ENCODE peak calls at places on chromosomes 12 and 14, in eight cellular contexts. One of them, this sample, is unnamed.

GRCh38 chr14:80926706-80927384 is 14.7 kb downstream of the CEP128 start:
- DNase-seq in IMR-90: peak; percentile 90
- DNase-seq in heart left ventricle: no peak
- DNase-seq in OCI-LY7: no peak
- DNase-seq in AG10803: peak; percentile 78
- DNase-seq in right atrium auricular region: no peak
- DNase-seq in thoracic aorta: no peak
- DNase-seq in ovary: no peak
- DNase-seq in this sample: no peak

GRCh38 chr12:108103087-108103486 is 26.0 kb upstream of the WSCD2 start:
- DNase-seq in IMR-90: no peak
- DNase-seq in heart left ventricle: no peak
- DNase-seq in OCI-LY7: no peak
- DNase-seq in AG10803: no peak
- DNase-seq in right atrium auricular region: no peak
- DNase-seq in thoracic aorta: no peak
- DNase-seq in ovary: no peak
- DNase-seq in this sample: no peak

GRCh38 chr14:55116246-55117030 is 12.6 kb upstream of the LGALS3 start:
- DNase-seq in IMR-90: no peak
- DNase-seq in heart left ventricle: no peak
- DNase-seq in OCI-LY7: no peak
- DNase-seq in AG10803: no peak
- DNase-seq in right atrium auricular region: no peak
- DNase-seq in thoracic aorta: no peak
- DNase-seq in ovary: no peak
- DNase-seq in this sample: no peak

GRCh38 chr14:75453817-75454434 is 26.1 kb downstream of the JDP2 start:
- DNase-seq in IMR-90: no peak
- DNase-seq in heart left ventricle: no peak
- DNase-seq in OCI-LY7: peak; percentile 76
- DNase-seq in AG10803: no peak
- DNase-seq in right atrium auricular region: no peak
- DNase-seq in thoracic aorta: no peak
- DNase-seq in ovary: no peak
- DNase-seq in this sample: no peak

GRCh38 chr12:12927211-12928079 is 24.5 kb downstream of the GPRC5D start:
- DNase-seq in IMR-90: peak; percentile 45
- DNase-seq in heart left ventricle: peak; percentile 38
- DNase-seq in OCI-LY7: no peak
- DNase-seq in AG10803: peak; percentile 41
- DNase-seq in right atrium auricular region: peak; percentile 69
- DNase-seq in thoracic aorta: no peak
- DNase-seq in ovary: peak; percentile 83
- DNase-seq in this sample: no peak

GRCh38 chr12:24901975-24902461 is 46.9 kb downstream of the BCAT1 start:
- DNase-seq in IMR-90: no peak
- DNase-seq in heart left ventricle: no peak
- DNase-seq in OCI-LY7: no peak
- DNase-seq in AG10803: no peak
- DNase-seq in right atrium auricular region: no peak
- DNase-seq in thoracic aorta: no peak
- DNase-seq in ovary: no peak
- DNase-seq in this sample: no peak

GRCh38 chr12:9340422-9341259 is 132.4 kb upstream of the PZP start:
- DNase-seq in IMR-90: peak; percentile 92
- DNase-seq in heart left ventricle: no peak
- DNase-seq in OCI-LY7: no peak
- DNase-seq in AG10803: peak; percentile 46
- DNase-seq in right atrium auricular region: no peak
- DNase-seq in thoracic aorta: no peak
- DNase-seq in ovary: no peak
- DNase-seq in this sample: no peak

GRCh38 chr12:54251667-54252284 is 28.1 kb downstream of the CBX5 start:
- DNase-seq in IMR-90: peak; percentile 60
- DNase-seq in heart left ventricle: no peak
- DNase-seq in OCI-LY7: peak; percentile 62
- DNase-seq in AG10803: peak; percentile 56
- DNase-seq in right atrium auricular region: no peak
- DNase-seq in thoracic aorta: no peak
- DNase-seq in ovary: no peak
- DNase-seq in this sample: peak; percentile 55

GRCh38 chr12:77734489-77734888 is 96.2 kb upstream of the NAV3 start:
- DNase-seq in IMR-90: peak; percentile 38
- DNase-seq in heart left ventricle: no peak
- DNase-seq in OCI-LY7: no peak
- DNase-seq in AG10803: peak; percentile 68
- DNase-seq in right atrium auricular region: no peak
- DNase-seq in thoracic aorta: no peak
- DNase-seq in ovary: peak; percentile 35
- DNase-seq in this sample: no peak

GRCh38 chr12:51721281-51721940 is 127.1 kb downstream of the FIGNL2 start:
- DNase-seq in IMR-90: peak; percentile 36
- DNase-seq in heart left ventricle: peak; percentile 30
- DNase-seq in OCI-LY7: no peak
- DNase-seq in AG10803: no peak
- DNase-seq in right atrium auricular region: no peak
- DNase-seq in thoracic aorta: no peak
- DNase-seq in ovary: peak; percentile 18
- DNase-seq in this sample: no peak
- H3K4me3 ChIP-seq in IMR-90: peak overlapping the region; percentile 37
- H3K4me3 ChIP-seq in heart left ventricle: peak overlapping the region; percentile 4
- H3K4me3 ChIP-seq in OCI-LY7: no peak overlapping the region
- H3K4me3 ChIP-seq in AG10803: no peak overlapping the region
- H3K4me3 ChIP-seq in right atrium auricular region: no peak overlapping the region
- H3K4me3 ChIP-seq in thoracic aorta: peak overlapping the region; percentile 39
- H3K4me3 ChIP-seq in ovary: no peak overlapping the region
- H3K4me3 ChIP-seq in this sample: no peak overlapping the region

GRCh38 chr14:77340389-77340788 is 19.6 kb downstream of the GSTZ1 start:
- DNase-seq in IMR-90: no peak
- DNase-seq in heart left ventricle: no peak
- DNase-seq in OCI-LY7: no peak
- DNase-seq in AG10803: no peak
- DNase-seq in right atrium auricular region: no peak
- DNase-seq in thoracic aorta: no peak
- DNase-seq in ovary: no peak
- DNase-seq in this sample: no peak
- H3K4me3 ChIP-seq in IMR-90: no peak overlapping the region
- H3K4me3 ChIP-seq in heart left ventricle: no peak overlapping the region
- H3K4me3 ChIP-seq in OCI-LY7: no peak overlapping the region
- H3K4me3 ChIP-seq in AG10803: no peak overlapping the region
- H3K4me3 ChIP-seq in right atrium auricular region: no peak overlapping the region
- H3K4me3 ChIP-seq in thoracic aorta: no peak overlapping the region
- H3K4me3 ChIP-seq in ovary: no peak overlapping the region
- H3K4me3 ChIP-seq in this sample: no peak overlapping the region

DNA sequence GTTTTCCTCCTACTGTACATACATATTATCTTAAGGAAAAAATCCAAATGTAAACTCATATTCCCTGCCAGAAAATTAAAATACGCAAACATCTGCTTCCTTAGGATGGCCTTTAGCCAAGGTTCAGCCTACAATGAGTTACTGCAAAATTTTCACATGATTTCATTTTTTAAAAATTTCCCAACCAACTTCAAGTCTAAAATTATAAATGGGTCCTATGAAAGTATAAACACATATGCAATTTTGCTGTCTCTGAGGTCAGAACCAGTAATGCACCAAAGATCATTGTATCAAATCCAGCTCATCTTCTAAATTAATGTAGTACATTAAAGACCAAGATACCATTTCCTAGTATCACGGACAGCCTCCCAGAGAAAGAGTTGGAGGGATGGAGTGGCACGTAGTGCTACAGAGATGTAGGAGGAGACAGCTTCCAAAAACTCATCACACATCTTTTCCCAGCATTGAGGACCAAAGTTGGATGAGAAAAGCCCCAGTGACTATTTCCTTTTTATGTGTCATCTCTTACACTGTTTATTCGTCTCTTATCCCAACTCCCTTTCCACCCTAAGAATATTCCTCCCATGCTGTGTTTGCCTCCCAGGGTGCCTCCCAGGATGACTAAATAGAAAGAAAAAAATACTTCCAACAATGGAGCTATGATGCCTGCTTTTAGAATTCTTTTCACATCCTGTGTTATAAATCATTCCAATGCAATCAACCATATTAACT is 92.3 kb upstream of the SLCO1C1 start:
- DNase-seq in IMR-90: peak; percentile 88
- DNase-seq in heart left ventricle: no peak
- DNase-seq in OCI-LY7: no peak
- DNase-seq in AG10803: peak; percentile 64
- DNase-seq in right atrium auricular region: no peak
- DNase-seq in thoracic aorta: no peak
- DNase-seq in ovary: no peak
- DNase-seq in this sample: no peak
- H3K4me3 ChIP-seq in IMR-90: no peak overlapping the region
- H3K4me3 ChIP-seq in heart left ventricle: no peak overlapping the region
- H3K4me3 ChIP-seq in OCI-LY7: no peak overlapping the region
- H3K4me3 ChIP-seq in AG10803: no peak overlapping the region
- H3K4me3 ChIP-seq in right atrium auricular region: no peak overlapping the region
- H3K4me3 ChIP-seq in thoracic aorta: peak overlapping the region; percentile 21
- H3K4me3 ChIP-seq in ovary: no peak overlapping the region
- H3K4me3 ChIP-seq in this sample: no peak overlapping the region

GRCh38 chr12:109547286-109547685 is 26.0 kb downstream of the MMAB start:
- DNase-seq in IMR-90: no peak
- DNase-seq in heart left ventricle: no peak
- DNase-seq in OCI-LY7: no peak
- DNase-seq in AG10803: no peak
- DNase-seq in right atrium auricular region: no peak
- DNase-seq in thoracic aorta: no peak
- DNase-seq in ovary: no peak
- DNase-seq in this sample: no peak

GRCh38 chr12:109551108-109551507 is 22.2 kb downstream of the MMAB start:
- DNase-seq in IMR-90: no peak
- DNase-seq in heart left ventricle: no peak
- DNase-seq in OCI-LY7: no peak
- DNase-seq in AG10803: no peak
- DNase-seq in right atrium auricular region: no peak
- DNase-seq in thoracic aorta: no peak
- DNase-seq in ovary: no peak
- DNase-seq in this sample: no peak

GRCh38 chr12:109548258-109548657 is 25.0 kb downstream of the MMAB start:
- DNase-seq in IMR-90: no peak
- DNase-seq in heart left ventricle: no peak
- DNase-seq in OCI-LY7: no peak
- DNase-seq in AG10803: no peak
- DNase-seq in right atrium auricular region: no peak
- DNase-seq in thoracic aorta: no peak
- DNase-seq in ovary: no peak
- DNase-seq in this sample: no peak

GRCh38 chr12:109550310-109550680 is 23.0 kb downstream of the MMAB start:
- DNase-seq in IMR-90: no peak
- DNase-seq in heart left ventricle: no peak
- DNase-seq in OCI-LY7: no peak
- DNase-seq in AG10803: no peak
- DNase-seq in right atrium auricular region: no peak
- DNase-seq in thoracic aorta: no peak
- DNase-seq in ovary: no peak
- DNase-seq in this sample: no peak

GRCh38 chr12:109549613-109550309 is 23.5 kb downstream of the MMAB start:
- DNase-seq in IMR-90: no peak
- DNase-seq in heart left ventricle: no peak
- DNase-seq in OCI-LY7: no peak
- DNase-seq in AG10803: no peak
- DNase-seq in right atrium auricular region: no peak
- DNase-seq in thoracic aorta: no peak
- DNase-seq in ovary: no peak
- DNase-seq in this sample: no peak
- H3K4me3 ChIP-seq in IMR-90: no peak overlapping the region
- H3K4me3 ChIP-seq in heart left ventricle: no peak overlapping the region
- H3K4me3 ChIP-seq in OCI-LY7: no peak overlapping the region
- H3K4me3 ChIP-seq in AG10803: no peak overlapping the region
- H3K4me3 ChIP-seq in right atrium auricular region: no peak overlapping the region
- H3K4me3 ChIP-seq in thoracic aorta: no peak overlapping the region
- H3K4me3 ChIP-seq in ovary: no peak overlapping the region
- H3K4me3 ChIP-seq in this sample: no peak overlapping the region

GRCh38 chr12:72869025-72869424 is 596.9 kb downstream of the TRHDE start:
- DNase-seq in IMR-90: no peak
- DNase-seq in heart left ventricle: no peak
- DNase-seq in OCI-LY7: no peak
- DNase-seq in AG10803: no peak
- DNase-seq in right atrium auricular region: no peak
- DNase-seq in thoracic aorta: no peak
- DNase-seq in ovary: no peak
- DNase-seq in this sample: no peak

GRCh38 chr12:72865921-72866320 is 593.8 kb downstream of the TRHDE start:
- DNase-seq in IMR-90: no peak
- DNase-seq in heart left ventricle: no peak
- DNase-seq in OCI-LY7: no peak
- DNase-seq in AG10803: no peak
- DNase-seq in right atrium auricular region: no peak
- DNase-seq in thoracic aorta: no peak
- DNase-seq in ovary: no peak
- DNase-seq in this sample: no peak

GRCh38 chr12:72863671-72864070 is 591.5 kb downstream of the TRHDE start:
- DNase-seq in IMR-90: no peak
- DNase-seq in heart left ventricle: no peak
- DNase-seq in OCI-LY7: no peak
- DNase-seq in AG10803: no peak
- DNase-seq in right atrium auricular region: no peak
- DNase-seq in thoracic aorta: no peak
- DNase-seq in ovary: no peak
- DNase-seq in this sample: no peak
- H3K4me3 ChIP-seq in IMR-90: no peak overlapping the region
- H3K4me3 ChIP-seq in heart left ventricle: no peak overlapping the region
- H3K4me3 ChIP-seq in OCI-LY7: no peak overlapping the region
- H3K4me3 ChIP-seq in AG10803: no peak overlapping the region
- H3K4me3 ChIP-seq in right atrium auricular region: no peak overlapping the region
- H3K4me3 ChIP-seq in thoracic aorta: no peak overlapping the region
- H3K4me3 ChIP-seq in ovary: no peak overlapping the region
- H3K4me3 ChIP-seq in this sample: no peak overlapping the region

GRCh38 chr14:50533806-50534205 is 1.4 kb upstream of the MAP4K5 start:
- DNase-seq in IMR-90: peak; percentile 56
- DNase-seq in heart left ventricle: no peak
- DNase-seq in OCI-LY7: no peak
- DNase-seq in AG10803: peak; percentile 48
- DNase-seq in right atrium auricular region: no peak
- DNase-seq in thoracic aorta: no peak
- DNase-seq in ovary: no peak
- DNase-seq in this sample: no peak
- H3K4me3 ChIP-seq in IMR-90: no peak overlapping the region
- H3K4me3 ChIP-seq in heart left ventricle: no peak overlapping the region
- H3K4me3 ChIP-seq in OCI-LY7: peak overlapping the region; percentile 89
- H3K4me3 ChIP-seq in AG10803: no peak overlapping the region
- H3K4me3 ChIP-seq in right atrium auricular region: no peak overlapping the region
- H3K4me3 ChIP-seq in thoracic aorta: no peak overlapping the region
- H3K4me3 ChIP-seq in ovary: no peak overlapping the region
- H3K4me3 ChIP-seq in this sample: no peak overlapping the region

DNA sequence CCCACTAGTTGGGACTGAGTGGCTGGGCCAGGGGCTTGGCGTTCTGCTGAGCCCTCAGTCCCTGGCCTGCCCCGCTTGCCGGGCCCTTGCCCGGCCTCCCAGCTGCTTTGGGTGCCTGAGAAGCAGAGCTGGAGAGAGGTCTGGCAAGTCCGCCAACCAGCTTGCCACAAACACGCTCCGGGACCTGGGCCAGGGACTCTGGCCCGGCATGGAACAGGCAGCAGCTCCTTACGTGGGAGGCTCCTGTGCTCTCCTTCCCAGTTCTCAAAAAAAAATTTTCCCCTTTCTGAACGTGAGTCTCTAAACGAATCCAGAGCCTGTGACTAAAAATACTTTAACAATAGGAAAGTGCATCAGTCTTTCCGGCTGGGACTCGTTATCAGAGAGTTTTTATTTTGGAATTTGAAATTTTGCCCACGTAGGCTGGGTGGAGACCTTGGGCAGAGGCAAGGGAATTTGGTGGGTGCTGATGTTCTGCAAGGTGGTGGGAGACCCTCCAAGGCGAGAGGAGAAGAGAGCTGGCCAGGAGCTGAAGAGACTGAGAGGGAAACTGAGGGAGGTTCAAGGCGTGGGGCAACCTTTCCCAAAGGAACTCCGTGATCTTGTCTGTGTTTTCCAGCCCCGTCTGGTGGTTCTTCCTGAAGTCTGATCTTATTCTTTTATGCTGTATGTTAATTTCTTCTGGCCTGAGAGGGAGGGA is 6.8 kb upstream of the NR4A1 start:
- DNase-seq in IMR-90: no peak
- DNase-seq in heart left ventricle: peak; percentile 90
- DNase-seq in OCI-LY7: no peak
- DNase-seq in AG10803: peak; percentile 98
- DNase-seq in right atrium auricular region: peak; percentile 94
- DNase-seq in thoracic aorta: no peak
- DNase-seq in ovary: peak; percentile 94
- DNase-seq in this sample: no peak
- H3K4me3 ChIP-seq in IMR-90: no peak overlapping the region
- H3K4me3 ChIP-seq in heart left ventricle: peak overlapping the region; percentile 56
- H3K4me3 ChIP-seq in OCI-LY7: no peak overlapping the region
- H3K4me3 ChIP-seq in AG10803: peak overlapping the region; percentile 15
- H3K4me3 ChIP-seq in right atrium auricular region: peak overlapping the region; percentile 33
- H3K4me3 ChIP-seq in thoracic aorta: peak overlapping the region; percentile 68
- H3K4me3 ChIP-seq in ovary: no peak overlapping the region
- H3K4me3 ChIP-seq in this sample: no peak overlapping the region

This sample was measured in Jurkat, Clone E6-1.